ENCODE peak calls at places on chromosomes 16 and 17, in eight cellular contexts. N is PC-3, D is thoracic aorta, G is NB4, Q is GM10248, W is Calu3, Y is MCF 10A, S is tibial nerve. A is an unnamed sample.

GRCh38 chr17:44655983-44656700 is at the start of gene MEIOC:
- DNase-seq in N (no peak), D (no peak), G (no peak), Q (peak), W (peak), Y (no peak), S (no peak), A (no peak)

GRCh38 chr16:88769617-88770458 is 15.2 kb downstream of the PIEZO1 start:
- DNase-seq in N (peak), D (no peak), G (peak), Q (peak), W (no peak), Y (no peak), S (no peak), A (no peak)

GRCh38 chr17:57953703-57954420 is 1.4 kb downstream of the CUEDC1 start:
- DNase-seq in N (no peak), D (no peak), G (no peak), Q (no peak), W (no peak), Y (no peak), S (no peak), A (no peak)

GRCh38 chr17:73646409-73647305 is 2.4 kb upstream of the SDK2 start:
- DNase-seq in N (no peak), D (no peak), G (peak), Q (no peak), W (peak), Y (no peak), S (no peak), A (no peak)

GRCh38 chr16:275041-275621 is 613 bp downstream of the RGS11 start:
- DNase-seq in N (no peak), D (no peak), G (no peak), Q (no peak), W (no peak), Y (no peak), S (no peak), A (no peak)

GRCh38 chr16:28498666-28499065 is 4.2 kb downstream of the APOBR start:
- DNase-seq in N (no peak), D (no peak), G (no peak), Q (no peak), W (no peak), Y (no peak), S (no peak), A (no peak)

GRCh38 chr16:88317619-88317977 is 65.2 kb upstream of the ZNF469 start:
- DNase-seq in N (no peak), D (no peak), G (no peak), Q (no peak), W (no peak), Y (no peak), S (no peak), A (no peak)

GRCh38 chr16:35201151-35201550 is 1741.7 kb downstream of the TP53TG3F start:
- DNase-seq in N (no peak), D (no peak), G (no peak), Q (no peak), W (no peak), Y (no peak), S (no peak), A (no peak)

GRCh38 chr17:53336281-53336680 is 486.4 kb upstream of the KIF2B start:
- DNase-seq in N (no peak), D (no peak), G (no peak), Q (no peak), W (no peak), Y (no peak), S (no peak), A (no peak)

GRCh38 chr16:54867302-54867832 is 63.3 kb upstream of the IRX5 start:
- DNase-seq in N (no peak), D (no peak), G (peak), Q (no peak), W (no peak), Y (peak), S (no peak), A (no peak)

GRCh38 chr16:10964891-10965326 is 20.5 kb downstream of the CLEC16A start:
- DNase-seq in N (no peak), D (no peak), G (no peak), Q (peak), W (no peak), Y (no peak), S (no peak), A (no peak)

GRCh38 chr16:57995721-57996405 is 4.6 kb downstream of the ZNF319 start:
- DNase-seq in N (no peak), D (no peak), G (no peak), Q (no peak), W (no peak), Y (no peak), S (no peak), A (no peak)

GRCh38 chr17:43673516-43674323 is 12.0 kb upstream of the MEOX1 start:
- DNase-seq in N (peak), D (peak), G (peak), Q (peak), W (peak), Y (peak), S (peak), A (peak)

GRCh38 chr16:89246903-89247733 is 29.6 kb downstream of the ZNF778 start:
- DNase-seq in N (peak), D (peak), G (peak), Q (peak), W (peak), Y (peak), S (peak), A (peak)

DNA sequence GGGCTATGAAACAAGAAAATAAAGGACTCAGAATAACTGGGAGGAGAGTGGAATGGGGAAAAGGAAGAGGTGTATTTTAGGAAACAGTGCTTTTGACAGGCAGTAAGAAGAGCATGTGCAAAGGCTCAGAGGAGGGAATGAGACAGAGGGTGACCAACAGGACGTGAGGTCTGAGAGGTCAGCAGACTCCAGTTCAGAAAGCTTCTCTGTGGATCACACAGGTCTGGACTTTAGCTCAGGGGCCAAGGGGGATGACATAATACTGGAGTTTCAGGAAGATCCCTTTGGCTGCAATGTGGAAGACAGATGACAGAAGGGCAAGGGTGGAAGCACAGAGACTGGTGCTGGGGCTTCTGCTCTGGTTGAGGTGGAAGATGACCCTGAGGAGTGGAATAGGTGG is 489.9 kb upstream of the CDH5 start:
- DNase-seq in N (no peak), D (no peak), G (no peak), Q (no peak), W (no peak), Y (no peak), S (no peak), A (no peak)
- TF ChIP-seq CTCF in N (no peak), D (no peak), G (no peak), Q (no peak), W (no peak), Y (no peak), S (no peak), A (no peak)

DNA sequence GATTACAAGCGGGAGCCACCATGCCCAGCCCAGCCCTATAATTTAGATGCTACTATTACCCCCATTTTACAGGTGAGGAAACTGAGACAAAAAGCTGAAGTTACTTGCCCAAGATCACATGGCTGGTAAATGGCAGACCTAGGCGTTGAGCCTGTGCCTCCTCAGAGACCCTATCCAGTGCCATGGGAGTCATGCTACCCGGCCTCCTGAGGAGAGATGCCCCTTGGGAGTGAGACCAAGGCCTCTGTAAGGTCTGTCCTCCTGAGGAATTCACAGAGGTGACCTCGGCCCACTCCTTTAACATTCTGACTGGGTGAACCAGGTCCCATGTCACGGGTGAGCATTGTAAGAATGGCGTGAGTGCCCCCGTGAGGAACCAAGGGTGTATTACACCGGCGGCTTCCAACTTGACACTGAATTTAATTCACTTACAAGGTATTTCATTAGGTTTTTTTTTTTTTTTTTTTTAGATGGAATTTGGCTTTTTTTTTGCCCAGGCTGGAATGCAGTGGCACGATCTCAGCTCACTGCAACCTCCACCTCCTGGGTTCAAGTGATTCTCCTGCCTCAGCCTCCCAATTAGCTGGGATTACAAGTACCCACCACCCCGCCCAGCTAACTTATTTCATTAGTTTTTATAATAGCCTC is 95.7 kb downstream of the ABCC6 start:
- DNase-seq in N (peak), D (no peak), G (peak), Q (peak), W (peak), Y (peak), S (peak), A (peak)
- TF ChIP-seq CTCF in N (peak), D (peak), G (peak), Q (peak), W (peak), Y (peak), S (peak), A (peak)

GRCh38 chr17:7555320-7555948 is 3.1 kb upstream of the TNFSF13 start:
- DNase-seq in N (no peak), D (no peak), G (no peak), Q (no peak), W (no peak), Y (no peak), S (no peak), A (no peak)
- TF ChIP-seq CTCF in N (peak), D (no peak), G (no peak), Q (no peak), W (no peak), Y (no peak), S (no peak), A (no peak)

DNA sequence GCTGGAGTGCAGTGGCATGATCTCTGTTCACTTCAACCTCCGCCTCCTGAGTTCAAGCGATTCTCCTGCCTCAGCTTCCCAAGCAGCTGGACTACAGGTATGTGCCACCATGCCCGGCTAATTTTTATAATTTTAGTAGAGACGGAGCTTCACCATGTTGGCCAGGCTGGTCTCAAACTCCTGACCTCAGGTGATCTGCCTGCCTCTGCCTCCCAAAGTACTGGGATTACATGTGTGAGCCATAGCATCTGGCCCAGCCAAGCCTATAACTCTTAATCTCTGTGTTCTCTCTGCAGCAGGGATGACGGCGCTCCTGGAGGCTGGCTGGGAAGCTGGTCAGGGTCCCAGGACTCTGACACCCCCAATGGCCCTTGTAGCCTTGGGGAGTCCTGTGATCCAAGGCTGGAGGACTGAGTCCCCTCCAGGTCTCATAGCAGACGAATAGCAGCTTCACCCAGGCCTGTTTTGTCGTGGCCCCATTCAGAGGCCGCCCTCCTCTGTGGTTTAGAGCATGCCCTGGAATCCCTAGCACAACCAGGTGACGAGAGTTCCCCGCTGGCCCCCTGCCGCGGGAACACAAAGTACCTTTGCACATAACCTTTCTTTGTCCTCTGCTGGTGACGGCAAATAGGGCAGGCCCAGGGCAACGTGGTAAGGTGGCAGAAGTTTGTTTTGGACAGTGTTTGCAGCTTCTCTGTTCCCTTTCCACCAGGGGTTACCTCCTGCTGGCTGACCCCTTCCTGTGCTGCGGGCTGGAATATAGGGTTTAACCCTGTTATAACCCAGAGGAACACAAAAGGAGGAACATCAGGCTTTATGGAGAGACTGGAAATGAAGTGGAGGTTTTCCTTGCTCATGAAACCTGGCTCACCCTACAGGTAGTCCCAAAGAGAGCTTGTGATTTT is 43.0 kb upstream of the TOB1 start:
- DNase-seq in N (no peak), D (no peak), G (peak), Q (no peak), W (peak), Y (peak), S (peak), A (no peak)
- TF ChIP-seq CTCF in N (no peak), D (no peak), G (no peak), Q (no peak), W (peak), Y (no peak), S (no peak), A (no peak)

GRCh38 chr17:15263206-15263579 is 1.9 kb downstream of the PMP22 start:
- DNase-seq in N (peak), D (peak), G (no peak), Q (no peak), W (peak), Y (peak), S (peak), A (peak)

GRCh38 chr17:15263680-15264079 is 1.4 kb downstream of the PMP22 start:
- DNase-seq in N (peak), D (no peak), G (no peak), Q (no peak), W (no peak), Y (no peak), S (no peak), A (no peak)

GRCh38 chr17:15261063-15261817 is 3.9 kb downstream of the PMP22 start:
- DNase-seq in N (peak), D (no peak), G (no peak), Q (no peak), W (peak), Y (no peak), S (no peak), A (no peak)

GRCh38 chr17:15261818-15262290 is 3.3 kb downstream of the PMP22 start:
- DNase-seq in N (peak), D (no peak), G (no peak), Q (no peak), W (no peak), Y (no peak), S (no peak), A (no peak)

GRCh38 chr17:15262291-15263205 is 2.6 kb downstream of the PMP22 start:
- DNase-seq in N (peak), D (peak), G (peak), Q (no peak), W (peak), Y (no peak), S (peak), A (peak)
- TF ChIP-seq CTCF in N (peak), D (no peak), G (no peak), Q (no peak), W (no peak), Y (no peak), S (peak), A (no peak)

GRCh38 chr16:75097941-75098897 is 18.4 kb downstream of the LDHD start:
- DNase-seq in N (no peak), D (no peak), G (no peak), Q (peak), W (no peak), Y (no peak), S (no peak), A (no peak)

GRCh38 chr16:75099075-75099667 is 17.4 kb downstream of the LDHD start:
- DNase-seq in N (no peak), D (no peak), G (no peak), Q (no peak), W (no peak), Y (no peak), S (no peak), A (no peak)

GRCh38 chr16:75102595-75102994 is 14.0 kb downstream of the LDHD start:
- DNase-seq in N (no peak), D (no peak), G (no peak), Q (no peak), W (no peak), Y (no peak), S (no peak), A (no peak)

GRCh38 chr16:75097191-75097761 is 19.3 kb downstream of the LDHD start:
- DNase-seq in N (no peak), D (no peak), G (no peak), Q (no peak), W (no peak), Y (no peak), S (no peak), A (no peak)

DNA sequence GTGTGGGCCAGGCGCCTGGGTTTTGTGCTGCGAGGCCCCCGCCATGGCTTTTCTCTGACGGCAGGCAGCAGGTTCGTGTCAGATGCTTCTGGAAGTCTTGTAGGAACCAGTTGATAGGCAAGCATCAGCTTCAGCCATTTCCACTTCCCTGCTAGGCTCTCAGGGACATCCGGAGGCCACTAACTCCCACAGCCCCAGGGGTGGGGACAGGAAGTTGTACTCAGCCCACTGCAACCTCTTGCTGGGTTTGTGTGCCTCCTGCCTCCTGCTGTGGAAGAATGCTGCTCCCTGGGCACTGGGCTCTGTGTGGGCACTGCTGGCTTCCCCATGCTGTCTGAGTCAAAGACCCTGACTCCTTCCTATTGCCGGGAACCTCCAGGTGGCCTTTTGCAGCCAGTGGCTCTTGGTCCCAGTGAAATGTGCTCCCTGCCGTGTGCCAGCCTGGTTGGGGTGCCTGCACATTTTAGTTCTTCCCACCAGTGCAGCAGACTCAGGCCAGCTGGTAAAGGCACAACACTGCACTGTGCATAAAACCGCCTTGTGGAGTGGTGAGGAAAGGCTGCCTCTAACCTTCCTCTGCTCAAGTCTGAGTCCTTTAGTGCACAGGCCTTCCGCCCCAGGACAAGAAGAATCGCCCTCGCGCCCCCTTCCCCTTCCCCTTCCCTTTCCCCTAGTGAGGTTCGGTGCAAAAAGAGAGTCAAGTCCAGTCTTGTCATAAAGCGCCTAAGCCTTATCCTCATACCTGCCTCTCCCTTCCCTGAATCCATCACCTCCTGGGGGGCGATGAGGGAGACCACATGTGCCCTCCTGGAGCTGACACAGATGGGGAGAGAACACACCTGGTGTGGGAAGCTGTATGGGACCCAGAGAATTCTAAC is 16.6 kb downstream of the LDHD start:
- DNase-seq in N (no peak), D (no peak), G (peak), Q (no peak), W (no peak), Y (no peak), S (no peak), A (no peak)
- TF ChIP-seq CTCF in N (no peak), D (no peak), G (no peak), Q (peak), W (no peak), Y (no peak), S (no peak), A (no peak)

A was measured in omental fat pad.